ENCODE peak calls at places on chromosomes 3 and 15, in five cellular contexts. One of them, this sample, is unnamed.

GRCh38 chr3:28476194-28476593 is 127.6 kb upstream of the AZI2 start:
- DNase-seq in stimulated activated CD4-positive, alpha-beta T cell treated with anti-CD3 and anti-CD28 coated beads, Interleukin-12 subunit alpha, Interleukin-12 subunit beta, amount 100 ng/mL, for 4 hours: no peak
- DNase-seq in activated CD4-positive, alpha-beta T cell treated with anti-CD3 and anti-CD28 coated beads, Interleukin-2, amount 10 ng/mL, durations not matched to agents 24 days and 14 days: no peak
- DNase-seq in nucleus accumbens: no peak
- DNase-seq in hepatocyte: peak
- DNase-seq in this sample: peak

GRCh38 chr3:177051419-177051818 is 145.9 kb downstream of the TBL1XR1 start:
- DNase-seq in stimulated activated CD4-positive, alpha-beta T cell treated with anti-CD3 and anti-CD28 coated beads, Interleukin-12 subunit alpha, Interleukin-12 subunit beta, amount 100 ng/mL, for 4 hours: no peak
- DNase-seq in activated CD4-positive, alpha-beta T cell treated with anti-CD3 and anti-CD28 coated beads, Interleukin-2, amount 10 ng/mL, durations not matched to agents 24 days and 14 days: no peak
- DNase-seq in nucleus accumbens: peak
- DNase-seq in hepatocyte: no peak
- DNase-seq in this sample: no peak

GRCh38 chr3:109806929-109807328 is 469.6 kb upstream of the DPPA4 start:
- DNase-seq in stimulated activated CD4-positive, alpha-beta T cell treated with anti-CD3 and anti-CD28 coated beads, Interleukin-12 subunit alpha, Interleukin-12 subunit beta, amount 100 ng/mL, for 4 hours: no peak
- DNase-seq in activated CD4-positive, alpha-beta T cell treated with anti-CD3 and anti-CD28 coated beads, Interleukin-2, amount 10 ng/mL, durations not matched to agents 24 days and 14 days: peak
- DNase-seq in nucleus accumbens: no peak
- DNase-seq in hepatocyte: no peak
- DNase-seq in this sample: no peak

GRCh38 chr3:38493019-38493418 is 3.1 kb upstream of the EXOG start:
- DNase-seq in stimulated activated CD4-positive, alpha-beta T cell treated with anti-CD3 and anti-CD28 coated beads, Interleukin-12 subunit alpha, Interleukin-12 subunit beta, amount 100 ng/mL, for 4 hours: no peak
- DNase-seq in activated CD4-positive, alpha-beta T cell treated with anti-CD3 and anti-CD28 coated beads, Interleukin-2, amount 10 ng/mL, durations not matched to agents 24 days and 14 days: no peak
- DNase-seq in nucleus accumbens: no peak
- DNase-seq in hepatocyte: no peak
- DNase-seq in this sample: no peak

GRCh38 chr3:81765425-81765824 is 4.0 kb upstream of the GBE1 start:
- DNase-seq in stimulated activated CD4-positive, alpha-beta T cell treated with anti-CD3 and anti-CD28 coated beads, Interleukin-12 subunit alpha, Interleukin-12 subunit beta, amount 100 ng/mL, for 4 hours: no peak
- DNase-seq in activated CD4-positive, alpha-beta T cell treated with anti-CD3 and anti-CD28 coated beads, Interleukin-2, amount 10 ng/mL, durations not matched to agents 24 days and 14 days: no peak
- DNase-seq in nucleus accumbens: no peak
- DNase-seq in hepatocyte: no peak
- DNase-seq in this sample: no peak

GRCh38 chr3:29186982-29187718 is 93.7 kb upstream of the RBMS3 start:
- DNase-seq in stimulated activated CD4-positive, alpha-beta T cell treated with anti-CD3 and anti-CD28 coated beads, Interleukin-12 subunit alpha, Interleukin-12 subunit beta, amount 100 ng/mL, for 4 hours: no peak
- DNase-seq in activated CD4-positive, alpha-beta T cell treated with anti-CD3 and anti-CD28 coated beads, Interleukin-2, amount 10 ng/mL, durations not matched to agents 24 days and 14 days: no peak
- DNase-seq in nucleus accumbens: no peak
- DNase-seq in hepatocyte: no peak
- DNase-seq in this sample: no peak

GRCh38 chr3:191019855-191020254 is 157.4 kb upstream of the GMNC start:
- DNase-seq in stimulated activated CD4-positive, alpha-beta T cell treated with anti-CD3 and anti-CD28 coated beads, Interleukin-12 subunit alpha, Interleukin-12 subunit beta, amount 100 ng/mL, for 4 hours: no peak
- DNase-seq in activated CD4-positive, alpha-beta T cell treated with anti-CD3 and anti-CD28 coated beads, Interleukin-2, amount 10 ng/mL, durations not matched to agents 24 days and 14 days: no peak
- DNase-seq in nucleus accumbens: no peak
- DNase-seq in hepatocyte: no peak
- DNase-seq in this sample: no peak

GRCh38 chr3:120144267-120144666 is 50.0 kb upstream of the GSK3B start:
- DNase-seq in stimulated activated CD4-positive, alpha-beta T cell treated with anti-CD3 and anti-CD28 coated beads, Interleukin-12 subunit alpha, Interleukin-12 subunit beta, amount 100 ng/mL, for 4 hours: no peak
- DNase-seq in activated CD4-positive, alpha-beta T cell treated with anti-CD3 and anti-CD28 coated beads, Interleukin-2, amount 10 ng/mL, durations not matched to agents 24 days and 14 days: no peak
- DNase-seq in nucleus accumbens: no peak
- DNase-seq in hepatocyte: peak
- DNase-seq in this sample: no peak

GRCh38 chr15:62691008-62691407 is 351.5 kb upstream of the TPM1 start:
- DNase-seq in stimulated activated CD4-positive, alpha-beta T cell treated with anti-CD3 and anti-CD28 coated beads, Interleukin-12 subunit alpha, Interleukin-12 subunit beta, amount 100 ng/mL, for 4 hours: no peak
- DNase-seq in activated CD4-positive, alpha-beta T cell treated with anti-CD3 and anti-CD28 coated beads, Interleukin-2, amount 10 ng/mL, durations not matched to agents 24 days and 14 days: no peak
- DNase-seq in nucleus accumbens: no peak
- DNase-seq in hepatocyte: no peak
- DNase-seq in this sample: no peak

GRCh38 chr15:50145451-50145872 is 26.4 kb upstream of the ATP8B4 start:
- DNase-seq in stimulated activated CD4-positive, alpha-beta T cell treated with anti-CD3 and anti-CD28 coated beads, Interleukin-12 subunit alpha, Interleukin-12 subunit beta, amount 100 ng/mL, for 4 hours: no peak
- DNase-seq in activated CD4-positive, alpha-beta T cell treated with anti-CD3 and anti-CD28 coated beads, Interleukin-2, amount 10 ng/mL, durations not matched to agents 24 days and 14 days: peak
- DNase-seq in nucleus accumbens: no peak
- DNase-seq in hepatocyte: peak
- DNase-seq in this sample: peak